ENCODE peak calls at places on chromosomes 7 and 10, in nine cellular contexts. Z is CD8-positive, alpha-beta T cell; V is sigmoid colon; M is heart right ventricle; Y is neural progenitor cell; D is ovary; K is fibroblast of lung; C is tibial artery; E is SK-N-SH. H is an unnamed sample.

GRCh38 chr10:115604627-115605026 is 511.5 kb downstream of the ATRNL1 start:
- DNase-seq in K (no peak), E (peak; percentile 30), C (no peak), Z (no peak), V (no peak), Y (no peak), D (no peak), M (no peak), H (no peak)

GRCh38 chr10:24910574-24910973 is 41.8 kb downstream of the PRTFDC1 start:
- DNase-seq in Y (no peak), C (no peak), M (no peak), Z (no peak), V (no peak), K (no peak), D (no peak), E (no peak), H (no peak)

GRCh38 chr10:52027055-52027454 is 287.0 kb upstream of the DKK1 start:
- DNase-seq in V (no peak), E (no peak), M (no peak), Z (no peak), Y (no peak), C (no peak), D (no peak), K (peak; percentile 98), H (no peak)

GRCh38 chr7:23873306-23873705 is 163.3 kb downstream of the STK31 start:
- DNase-seq in E (no peak), V (no peak), Y (no peak), K (no peak), C (no peak), Z (no peak), D (no peak), M (no peak), H (no peak)

GRCh38 chr7:16915405-16915804 is 33.6 kb upstream of the AGR3 start:
- DNase-seq in D (no peak), Y (no peak), C (no peak), K (peak; percentile 78), M (no peak), V (no peak), Z (no peak), E (no peak), H (no peak)

GRCh38 chr10:14879055-14879800 is 562 bp downstream of the SUV39H2 start:
- DNase-seq in Z (peak; percentile 28), D (no peak), E (no peak), Y (peak; percentile 60), M (peak; percentile 14), C (no peak), K (peak; percentile 5), V (no peak), H (peak; percentile 26)

GRCh38 chr7:50782376-50783208 is at the start of gene GRB10:
- DNase-seq in D (peak; percentile 63), Y (peak; percentile 84), E (peak; percentile 65), K (peak; percentile 36), V (peak; percentile 75), Z (peak; percentile 18), M (peak; percentile 37), C (peak; percentile 72), H (peak; percentile 35)

GRCh38 chr7:100546129-100546867 is 7.3 kb downstream of the AGFG2 start:
- DNase-seq in K (no peak), D (no peak), E (no peak), Y (no peak), Z (no peak), V (no peak), C (no peak), M (no peak), H (no peak)

GRCh38 chr10:78312197-78313046 is 278.8 kb downstream of the RPS24 start:
- DNase-seq in D (no peak), Y (no peak), E (no peak), V (peak; percentile 87), Z (no peak), M (no peak), K (no peak), C (no peak), H (peak; percentile 86)

GRCh38 chr7:43702974-43703373 is 26.3 kb downstream of the COA1 start:
- DNase-seq in Z (no peak), E (no peak), K (no peak), Y (no peak), M (no peak), D (no peak), C (no peak), V (no peak), H (no peak)

GRCh38 chr10:45552476-45552875 is 120.1 kb downstream of the ZFAND4 start:
- DNase-seq in K (no peak), D (no peak), V (no peak), E (no peak), Y (no peak), M (no peak), Z (no peak), C (no peak), H (no peak)

DNA sequence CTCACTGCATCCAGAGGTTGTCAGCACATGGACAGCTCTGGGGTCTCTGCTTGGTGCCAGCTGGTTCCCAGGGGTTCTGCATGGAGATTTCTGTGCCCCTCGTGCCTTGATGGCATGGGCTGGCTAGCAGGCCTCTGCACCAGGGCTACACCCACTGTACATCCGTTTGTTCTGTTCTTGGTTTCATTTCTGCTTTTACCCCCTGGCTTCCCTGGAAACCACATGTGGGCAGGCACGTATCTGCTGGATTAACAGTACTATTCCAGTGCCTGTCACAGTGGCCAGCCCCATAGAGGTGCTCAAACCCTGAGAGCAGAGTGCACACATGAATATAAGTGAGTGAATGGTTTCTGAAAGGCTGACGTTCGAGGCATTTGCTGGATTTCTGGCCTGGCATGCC is 207.2 kb upstream of the GPR26 start:
- DNase-seq in C (no peak), Y (no peak), K (no peak), M (no peak), D (no peak), E (no peak), V (peak; percentile 19), Z (no peak), H (no peak)
- H3K9me3 ChIP-seq in C (no peaks in the 10 kb centered on the region), Y (no peaks in the 10 kb centered on the region), K (no peaks in the 10 kb centered on the region), M (no peaks in the 10 kb centered on the region), D (no peaks in the 10 kb centered on the region), E (no peaks in the 10 kb centered on the region), V (no peaks in the 10 kb centered on the region), Z (no peaks in the 10 kb centered on the region), H (no peaks in the 10 kb centered on the region)

GRCh38 chr7:29019896-29020295 is 61.8 kb upstream of the TRIL start:
- DNase-seq in M (no peak), K (no peak), Z (no peak), C (no peak), E (peak; percentile 25), D (no peak), V (no peak), Y (no peak), H (no peak)

GRCh38 chr7:29014725-29015124 is 56.6 kb upstream of the TRIL start:
- DNase-seq in Z (no peak), K (no peak), E (no peak), V (no peak), C (no peak), Y (no peak), D (no peak), M (no peak), H (no peak)

GRCh38 chr7:29013931-29014330 is 55.8 kb upstream of the TRIL start:
- DNase-seq in Y (no peak), K (no peak), D (no peak), V (no peak), Z (no peak), M (no peak), C (no peak), E (no peak), H (no peak)

GRCh38 chr7:29019275-29019820 is 61.2 kb upstream of the TRIL start:
- DNase-seq in M (no peak), Z (no peak), Y (no peak), D (no peak), E (no peak), C (no peak), K (peak; percentile 28), V (no peak), H (peak; percentile 62)

GRCh38 chr7:29017666-29018065 is 59.5 kb upstream of the TRIL start:
- DNase-seq in C (no peak), K (peak; percentile 18), D (no peak), E (no peak), Z (no peak), Y (no peak), V (no peak), M (no peak), H (no peak)
- H3K27ac ChIP-seq in C (no peak overlapping the region), K (no peak overlapping the region), D (no peak overlapping the region), E (no peak overlapping the region), Z (no peak overlapping the region), Y (no peak overlapping the region), V (no peak overlapping the region), M (no peak overlapping the region), H (no peak overlapping the region)

GRCh38 chr10:59718246-59718645 is 8.6 kb upstream of the SLC16A9 start:
- DNase-seq in M (no peak), Y (no peak), K (no peak), V (no peak), C (no peak), Z (no peak), E (no peak), D (no peak), H (no peak)

GRCh38 chr10:59720377-59720776 is 10.7 kb upstream of the SLC16A9 start:
- DNase-seq in D (no peak), M (no peak), Y (no peak), K (no peak), Z (no peak), V (no peak), C (no peak), E (no peak), H (no peak)

GRCh38 chr10:59724098-59724938 is 14.7 kb upstream of the SLC16A9 start:
- DNase-seq in V (no peak), K (no peak), E (no peak), M (no peak), D (no peak), C (no peak), Y (no peak), Z (no peak), H (no peak)

DNA sequence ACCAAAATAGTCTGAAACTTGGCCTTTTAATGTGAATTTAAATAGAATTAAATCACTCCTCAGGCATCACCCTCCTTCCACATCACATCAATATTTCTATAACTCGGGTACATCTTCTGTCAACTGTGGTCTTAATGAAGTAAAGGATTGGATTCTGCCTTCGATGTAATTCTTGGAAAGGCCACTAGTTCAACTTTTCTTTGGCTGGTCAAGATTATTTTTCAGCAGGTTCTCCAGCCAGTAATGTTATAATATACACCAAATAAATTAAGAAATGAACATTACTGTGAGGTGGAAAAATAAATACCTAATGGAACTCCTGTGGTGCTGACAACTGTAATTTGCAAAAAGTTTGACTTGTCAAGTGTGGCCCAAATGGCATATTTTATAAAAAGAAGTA is 9.7 kb upstream of the SLC16A9 start:
- DNase-seq in C (no peak), E (no peak), Y (no peak), M (no peak), V (no peak), Z (no peak), K (no peak), D (no peak), H (no peak)
- TF ChIP-seq CTCF in C (peak; percentile 13), E (peak; percentile 35), Y (peak; percentile 27), M (no peak), V (no peak), Z (no peak), K (no peak), D (no peak), H (no peak)

GRCh38 chr10:65033957-65034356 is 1512.8 kb downstream of the REEP3 start:
- DNase-seq in V (no peak), K (no peak), D (no peak), Z (no peak), C (no peak), Y (no peak), M (no peak), E (no peak), H (no peak)

GRCh38 chr10:65030263-65030662 is 1509.1 kb downstream of the REEP3 start:
- DNase-seq in D (no peak), M (no peak), K (no peak), E (no peak), C (no peak), Y (no peak), V (no peak), Z (no peak), H (no peak)

GRCh38 chr10:65032867-65033769 is 1511.9 kb downstream of the REEP3 start:
- DNase-seq in Y (no peak), C (no peak), Z (no peak), D (no peak), V (no peak), M (no peak), K (no peak), E (no peak), H (no peak)
- H3K9me3 ChIP-seq in Y (no peaks in the 10 kb centered on the region), C (peaks cover 6% of the 10 kb centered on the region), Z (no peaks in the 10 kb centered on the region), D (peaks cover 7% of the 10 kb centered on the region), V (no peaks in the 10 kb centered on the region), M (peaks cover 31% of the 10 kb centered on the region), K (no peaks in the 10 kb centered on the region), E (no peaks in the 10 kb centered on the region), H (no peaks in the 10 kb centered on the region)

H was measured in cardiac muscle cell.